ENCODE peak calls at places on chromosomes 6 and 20, in six cellular contexts. Z, T, R, D, C and G are unnamed samples. For H3K27me3, the result is how much of the 10 kb centered on the place peaks cover.

GRCh38 chr6:33960345-33961313 is 156.8 kb upstream of the MLN start:
- DNase-seq in R (no peak), C (no peak), T (no peak), D (no peak), Z (no peak), G (peak)

GRCh38 chr20:49115565-49115964 is 69.5 kb downstream of the CSE1L start:
- DNase-seq in C (no peak), Z (no peak), T (no peak), R (no peak), D (no peak), G (no peak)

GRCh38 chr6:12866422-12867029 is 150.0 kb downstream of the PHACTR1 start:
- DNase-seq in T (no peak), C (no peak), R (no peak), D (no peak), Z (no peak), G (no peak)

GRCh38 chr6:135088818-135089809 is 34.5 kb upstream of the HBS1L start:
- DNase-seq in R (no peak), T (no peak), D (no peak), Z (no peak), C (peak), G (peak)

GRCh38 chr6:82076855-82077254 is 170.7 kb downstream of the IBTK start:
- DNase-seq in T (no peak), D (no peak), R (no peak), C (no peak), Z (no peak), G (no peak)

GRCh38 chr20:35523298-35523888 is 6.1 kb downstream of the C20orf173 start:
- DNase-seq in C (no peak), T (peak), Z (no peak), R (no peak), D (no peak), G (peak)

GRCh38 chr20:49541733-49542513 is 26.0 kb downstream of the PTGIS start:
- DNase-seq in Z (peak), R (peak), T (peak), C (peak), D (peak), G (peak)

GRCh38 chr6:131084982-131085381 is 21.9 kb upstream of the EPB41L2 start:
- DNase-seq in C (no peak), R (no peak), T (no peak), Z (no peak), D (no peak), G (peak)

GRCh38 chr6:52416629-52417151 is 3.5 kb upstream of the EFHC1 start:
- DNase-seq in Z (peak), D (peak), R (no peak), T (peak), C (peak), G (peak)

GRCh38 chr6:70131528-70131927 is 171.4 kb downstream of the COL9A1 start:
- DNase-seq in T (no peak), R (no peak), D (no peak), Z (no peak), C (no peak), G (no peak)

GRCh38 chr20:3199976-3200755 is 4.3 kb downstream of the DDRGK1 start:
- DNase-seq in R (no peak), T (no peak), Z (no peak), C (no peak), D (no peak), G (peak)

GRCh38 chr6:6277418-6277817 is 43.0 kb downstream of the F13A1 start:
- DNase-seq in R (no peak), D (no peak), T (no peak), Z (no peak), C (no peak), G (no peak)

GRCh38 chr20:2168946-2169345 is 67.3 kb downstream of the STK35 start:
- DNase-seq in T (no peak), C (no peak), R (no peak), Z (no peak), D (no peak), G (peak)

GRCh38 chr20:16179919-16180318 is 393.3 kb downstream of the KIF16B start:
- DNase-seq in Z (no peak), D (no peak), R (no peak), C (no peak), T (no peak), G (no peak)

GRCh38 chr20:38874460-38875169 is 51.6 kb upstream of the FAM83D start:
- DNase-seq in T (no peak), C (no peak), R (no peak), Z (no peak), D (no peak), G (no peak)

GRCh38 chr20:37992802-37993538 is 40.3 kb downstream of the TTI1 start:
- DNase-seq in R (no peak), D (peak), Z (peak), C (no peak), T (peak), G (peak)

GRCh38 chr6:159582736-159583135 is 110.3 kb downstream of the SOD2 start:
- DNase-seq in R (no peak), Z (no peak), C (no peak), D (no peak), T (no peak), G (no peak)

GRCh38 chr6:41759106-41759904 is 12.1 kb upstream of the PGC start:
- DNase-seq in C (no peak), T (no peak), Z (no peak), R (no peak), D (no peak), G (no peak)

GRCh38 chr6:125357515-125358256 is 55.9 kb upstream of the HDDC2 start:
- DNase-seq in R (no peak), T (peak), Z (no peak), D (peak), C (no peak), G (no peak)

GRCh38 chr20:32681175-32682084 is 7.7 kb upstream of the C20orf203 start:
- DNase-seq in T (peak), C (no peak), Z (no peak), D (no peak), R (no peak), G (peak)

GRCh38 chr6:2763876-2764540 is 1.2 kb upstream of the WRNIP1 start:
- DNase-seq in R (peak), T (no peak), Z (no peak), C (no peak), D (no peak), G (no peak)

GRCh38 chr20:49431345-49431744 is 51.1 kb downstream of the KCNB1 start:
- DNase-seq in R (no peak), Z (no peak), D (no peak), C (no peak), T (no peak), G (no peak)

GRCh38 chr6:136060759-136061158 is 189.4 kb downstream of the MTFR2 start:
- DNase-seq in C (no peak), R (no peak), T (no peak), D (no peak), Z (no peak), G (no peak)

GRCh38 chr6:115766745-115767462 is 293.8 kb downstream of the FRK start:
- DNase-seq in D (no peak), C (no peak), T (no peak), Z (no peak), R (no peak), G (peak)

GRCh38 chr6:82144007-82144851 is 103.3 kb downstream of the IBTK start:
- DNase-seq in C (peak), T (peak), R (no peak), Z (no peak), D (peak), G (no peak)

GRCh38 chr6:26141378-26141901 is 54.2 kb downstream of the HFE start:
- DNase-seq in D (no peak), T (no peak), Z (no peak), R (no peak), C (no peak), G (no peak)

GRCh38 chr20:39605908-39606307 is 643.8 kb downstream of the DHX35 start:
- DNase-seq in T (no peak), D (no peak), R (no peak), Z (no peak), C (no peak), G (no peak)

GRCh38 chr6:137823826-137824501 is 43.1 kb upstream of the TNFAIP3 start:
- DNase-seq in Z (no peak), T (peak), C (no peak), R (peak), D (peak), G (no peak)

GRCh38 chr6:66096679-66097078 is 389.7 kb upstream of the EYS start:
- DNase-seq in R (no peak), Z (no peak), D (no peak), C (no peak), T (no peak), G (no peak)

GRCh38 chr6:12164508-12164770 is 125.7 kb upstream of the EDN1 start:
- DNase-seq in C (no peak), Z (no peak), T (no peak), R (no peak), D (no peak), G (no peak)

GRCh38 chr6:166456360-166457156 is 73.8 kb upstream of the MPC1 start:
- DNase-seq in T (no peak), D (no peak), R (no peak), Z (no peak), C (no peak), G (peak)

GRCh38 chr20:21509597-21510331 is 4.1 kb downstream of the NKX2-2 start:
- DNase-seq in R (no peak), Z (no peak), D (no peak), T (no peak), C (no peak), G (peak)
- H3K27me3 ChIP-seq in R (half or more), Z (under half), D (half or more), T (half or more), C (under half), G (half or more)

GRCh38 chr6:106976270-106976669 is 1.7 kb upstream of the CD24 start:
- DNase-seq in R (no peak), C (no peak), T (no peak), D (no peak), Z (no peak), G (no peak)
- H3K4me3 ChIP-seq in R (no peak), C (no peak), T (no peak), D (no peak), Z (no peak), G (no peak)

GRCh38 chr20:57870597-57871236 is 160.9 kb upstream of the PMEPA1 start:
- DNase-seq in T (no peak), R (peak), Z (peak), D (no peak), C (no peak), G (no peak)
- H3K27me3 ChIP-seq in T (under half), R (under half), Z (under half), D (under half), C (half or more), G (under half)

GRCh38 chr20:10169752-10170151 is 48.9 kb upstream of the SNAP25 start:
- DNase-seq in R (no peak), Z (no peak), T (no peak), D (no peak), C (no peak), G (no peak)

GRCh38 chr20:10170261-10170660 is 48.4 kb upstream of the SNAP25 start:
- DNase-seq in R (no peak), Z (no peak), C (no peak), D (no peak), T (no peak), G (no peak)

GRCh38 chr20:10171864-10172751 is 46.5 kb upstream of the SNAP25 start:
- DNase-seq in R (peak), Z (no peak), C (no peak), T (peak), D (no peak), G (peak)

GRCh38 chr20:10177326-10177725 is 41.3 kb upstream of the SNAP25 start:
- DNase-seq in C (no peak), Z (no peak), D (no peak), R (no peak), T (no peak), G (no peak)

DNA sequence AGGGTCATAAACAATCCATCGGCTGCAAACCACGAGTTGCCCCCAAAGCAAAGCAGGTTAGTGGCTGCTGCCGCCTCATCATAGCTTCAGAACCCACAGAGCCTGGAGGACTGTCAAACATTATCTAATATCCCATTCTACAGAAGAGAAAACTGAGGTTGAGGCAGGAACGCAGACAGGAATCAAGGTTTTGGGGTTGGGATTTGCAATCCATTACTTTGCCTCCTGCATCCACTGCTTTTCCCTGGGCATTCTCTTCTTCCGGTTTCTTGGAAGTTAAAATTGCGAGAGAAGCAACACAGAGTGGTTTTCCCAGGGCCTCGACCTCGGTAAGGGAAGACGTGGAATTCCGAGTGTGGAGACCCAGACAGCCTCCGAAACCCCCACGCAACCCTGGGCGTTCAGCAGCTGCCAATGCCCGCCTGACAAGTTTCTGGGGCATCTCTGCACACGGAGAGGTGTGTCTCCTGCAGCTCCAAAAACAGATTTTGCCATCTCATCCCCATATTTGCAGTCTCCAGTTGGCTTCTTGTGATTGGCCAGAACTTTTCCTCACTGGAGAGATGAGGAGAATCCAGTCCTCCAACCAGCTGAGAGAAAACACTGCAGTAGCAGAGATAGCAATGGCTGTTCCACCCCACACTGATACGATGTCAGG is 45.5 kb upstream of the SNAP25 start:
- DNase-seq in T (no peak), Z (no peak), R (no peak), C (no peak), D (no peak), G (no peak)
- H3K4me3 ChIP-seq in T (no peak), Z (no peak), R (no peak), C (peak), D (no peak), G (no peak)

GRCh38 chr20:24468401-24469115 is 871 bp upstream of the SYNDIG1 start:
- DNase-seq in R (no peak), D (no peak), T (no peak), Z (no peak), C (no peak), G (no peak)
- H3K27me3 ChIP-seq in R (under half), D (under half), T (under half), Z (under half), C (under half), G (under half)

GRCh38 chr20:45469336-45470261 is at the start of gene WFDC2:
- DNase-seq in R (peak), T (no peak), Z (peak), C (no peak), D (no peak), G (peak)
- H3K4me3 ChIP-seq in R (peak), T (peak), Z (peak), C (no peak), D (peak), G (peak)

GRCh38 chr20:63555661-63556381 is 1.9 kb downstream of the FNDC11 start:
- DNase-seq in Z (no peak), T (no peak), R (no peak), D (no peak), C (no peak), G (no peak)

GRCh38 chr20:63552481-63553249 is 1.3 kb upstream of the FNDC11 start:
- DNase-seq in C (no peak), D (no peak), T (no peak), R (no peak), Z (no peak), G (no peak)

GRCh38 chr20:63553251-63553932 is 567 bp upstream of the FNDC11 start:
- DNase-seq in T (peak), C (peak), D (peak), Z (peak), R (peak), G (peak)

GRCh38 chr20:63554361-63555278 is 661 bp downstream of the FNDC11 start:
- DNase-seq in C (no peak), R (no peak), Z (no peak), D (no peak), T (no peak), G (peak)

GRCh38 chr20:63553933-63554290 is at the start of gene FNDC11:
- DNase-seq in T (peak), Z (no peak), C (no peak), D (peak), R (no peak), G (peak)
- H3K27me3 ChIP-seq in T (under half), Z (under half), C (under half), D (under half), R (under half), G (under half)

GRCh38 chr6:89008299-89008698 is 44.9 kb upstream of the RNGTT start:
- DNase-seq in C (no peak), R (no peak), D (no peak), Z (no peak), T (no peak), G (no peak)

GRCh38 chr6:88997365-88997764 is 33.9 kb upstream of the RNGTT start:
- DNase-seq in R (no peak), C (no peak), Z (no peak), D (no peak), T (no peak), G (no peak)

GRCh38 chr6:89007209-89008001 is 44.0 kb upstream of the RNGTT start:
- DNase-seq in C (no peak), Z (peak), T (no peak), D (no peak), R (no peak), G (no peak)

DNA sequence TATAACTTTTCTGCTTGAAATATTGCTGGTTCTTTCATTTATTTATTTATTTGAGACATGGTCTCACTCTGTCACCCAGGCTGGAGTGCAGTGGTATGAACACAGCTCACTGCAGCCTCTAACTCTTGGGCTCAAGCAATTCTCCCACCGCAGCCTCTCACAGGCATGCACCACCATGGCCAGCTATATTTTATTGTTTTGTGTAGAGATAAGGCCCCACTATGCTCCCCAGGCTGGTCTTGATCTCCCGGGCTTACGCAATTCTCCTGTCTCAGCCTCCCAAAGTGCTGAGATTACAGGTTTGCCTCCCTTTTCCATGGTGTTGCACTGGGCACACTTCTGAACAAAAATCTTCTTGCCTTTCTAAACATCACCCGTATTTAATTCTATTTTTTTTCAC is 39.1 kb upstream of the RNGTT start:
- DNase-seq in Z (no peak), T (no peak), C (no peak), R (no peak), D (no peak), G (no peak)
- H3K4me3 ChIP-seq in Z (no peak), T (no peak), C (no peak), R (no peak), D (no peak), G (no peak)

GRCh38 chr20:58192567-58192966 is 35.9 kb downstream of the ANKRD60 start:
- DNase-seq in D (no peak), R (no peak), C (no peak), T (peak), Z (no peak), G (peak)
- H3K27me3 ChIP-seq in D (under half), R (under half), C (under half), T (under half), Z (under half), G (under half)